ENCODE peak calls at places on chromosome 14, in ten cellular contexts. I is osteoblast, V is cardiac fibroblast, J is AG04450, Z is endothelial cell of umbilical vein, C is lower leg skin, H is IMR-90, P is stomach, Q is WERI-Rb-1, M is GM12865. R is an unnamed sample.

GRCh38 chr14:76773188-76773885 is 12.1 kb downstream of the VASH1 start:
- DNase-seq in I (peak), V (peak), J (peak), Z (peak), C (peak), H (peak), P (no peak), Q (no peak), M (no peak), R (peak)

GRCh38 chr14:71243697-71244096 is 336.4 kb downstream of the PCNX1 start:
- DNase-seq in I (peak), V (peak), J (peak), Z (no peak), C (no peak), H (peak), P (no peak), Q (no peak), M (no peak), R (no peak)

GRCh38 chr14:103271189-103271588 is 62.8 kb upstream of the EIF5 start:
- DNase-seq in I (no peak), V (no peak), J (no peak), Z (no peak), C (no peak), H (no peak), P (no peak), Q (no peak), M (no peak), R (no peak)

GRCh38 chr14:35342160-35343010 is 50.2 kb downstream of the PSMA6 start:
- DNase-seq in I (no peak), V (peak), J (no peak), Z (no peak), C (peak), H (peak), P (peak), Q (no peak), M (no peak), R (no peak)

GRCh38 chr14:87108726-87109125 is 884.3 kb downstream of the GALC start:
- DNase-seq in I (no peak), V (peak), J (peak), Z (no peak), C (no peak), H (peak), P (no peak), Q (no peak), M (no peak), R (no peak)

GRCh38 chr14:51676549-51676948 is 24.8 kb downstream of the FRMD6 start:
- DNase-seq in I (no peak), V (peak), J (no peak), Z (no peak), C (no peak), H (no peak), P (no peak), Q (no peak), M (no peak), R (no peak)

GRCh38 chr14:68785817-68786490 is 6.9 kb downstream of the ZFP36L1 start:
- DNase-seq in I (peak), V (peak), J (no peak), Z (peak), C (peak), H (no peak), P (peak), Q (no peak), M (peak), R (no peak)

GRCh38 chr14:73655851-73656250 is 11.1 kb downstream of the DNAL1 start:
- DNase-seq in I (no peak), V (no peak), J (no peak), Z (no peak), C (no peak), H (no peak), P (no peak), Q (no peak), M (no peak), R (no peak)

GRCh38 chr14:33720388-33720787 is 230.5 kb downstream of the EGLN3 start:
- DNase-seq in I (no peak), V (no peak), J (no peak), Z (no peak), C (no peak), H (no peak), P (no peak), Q (no peak), M (no peak), R (no peak)

GRCh38 chr14:33714527-33715222 is 236.2 kb downstream of the EGLN3 start:
- DNase-seq in I (peak), V (peak), J (no peak), Z (peak), C (no peak), H (no peak), P (no peak), Q (no peak), M (no peak), R (no peak)

GRCh38 chr14:33716921-33717320 is 234.0 kb downstream of the EGLN3 start:
- DNase-seq in I (no peak), V (no peak), J (no peak), Z (no peak), C (no peak), H (no peak), P (no peak), Q (no peak), M (no peak), R (no peak)

GRCh38 chr14:33715223-33715528 is 235.7 kb downstream of the EGLN3 start:
- DNase-seq in I (no peak), V (no peak), J (no peak), Z (no peak), C (no peak), H (no peak), P (no peak), Q (no peak), M (no peak), R (no peak)

GRCh38 chr14:33717866-33718265 is 233.0 kb downstream of the EGLN3 start:
- DNase-seq in I (no peak), V (no peak), J (no peak), Z (no peak), C (no peak), H (no peak), P (no peak), Q (no peak), M (no peak), R (no peak)
- H3K4me3 ChIP-seq in I (no peak), V (no peak), J (no peak), Z (no peak), C (no peak), H (no peak), P (no peak), Q (no peak), M (no peak), R (no peak)

GRCh38 chr14:59120931-59121330 is 67.5 kb upstream of the DAAM1 start:
- DNase-seq in I (no peak), V (no peak), J (no peak), Z (no peak), C (no peak), H (no peak), P (no peak), Q (no peak), M (no peak), R (no peak)

GRCh38 chr14:59123526-59123925 is 64.9 kb upstream of the DAAM1 start:
- DNase-seq in I (no peak), V (peak), J (no peak), Z (no peak), C (no peak), H (peak), P (no peak), Q (no peak), M (no peak), R (no peak)

GRCh38 chr14:59118171-59118570 is 70.3 kb upstream of the DAAM1 start:
- DNase-seq in I (no peak), V (no peak), J (no peak), Z (no peak), C (no peak), H (no peak), P (no peak), Q (no peak), M (no peak), R (no peak)

GRCh38 chr14:59116984-59117415 is 71.5 kb upstream of the DAAM1 start:
- DNase-seq in I (no peak), V (no peak), J (no peak), Z (no peak), C (no peak), H (peak), P (no peak), Q (no peak), M (peak), R (no peak)

DNA sequence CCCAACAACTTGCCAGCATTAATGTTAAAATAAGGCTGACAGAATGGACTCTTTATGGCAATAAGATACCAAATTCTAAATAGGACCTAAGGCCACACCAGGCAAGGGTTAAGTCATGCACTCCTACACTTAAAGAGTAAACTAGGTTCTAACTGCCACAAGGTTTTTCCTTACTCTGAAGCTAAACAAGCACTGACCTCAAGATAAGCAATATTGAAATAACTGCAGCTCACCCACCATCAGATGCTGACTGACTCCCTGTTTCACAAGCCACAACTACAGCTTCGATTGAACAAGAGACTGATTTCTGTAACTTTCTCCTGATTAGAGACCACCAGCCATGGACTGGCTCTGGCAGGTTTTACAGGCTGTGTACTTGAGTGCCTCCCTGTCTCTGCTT is 70.7 kb upstream of the DAAM1 start:
- DNase-seq in I (no peak), V (no peak), J (no peak), Z (no peak), C (no peak), H (peak), P (no peak), Q (no peak), M (no peak), R (no peak)
- H3K4me3 ChIP-seq in I (no peak), V (no peak), J (no peak), Z (no peak), C (no peak), H (no peak), P (no peak), Q (no peak), M (no peak), R (no peak)

DNA sequence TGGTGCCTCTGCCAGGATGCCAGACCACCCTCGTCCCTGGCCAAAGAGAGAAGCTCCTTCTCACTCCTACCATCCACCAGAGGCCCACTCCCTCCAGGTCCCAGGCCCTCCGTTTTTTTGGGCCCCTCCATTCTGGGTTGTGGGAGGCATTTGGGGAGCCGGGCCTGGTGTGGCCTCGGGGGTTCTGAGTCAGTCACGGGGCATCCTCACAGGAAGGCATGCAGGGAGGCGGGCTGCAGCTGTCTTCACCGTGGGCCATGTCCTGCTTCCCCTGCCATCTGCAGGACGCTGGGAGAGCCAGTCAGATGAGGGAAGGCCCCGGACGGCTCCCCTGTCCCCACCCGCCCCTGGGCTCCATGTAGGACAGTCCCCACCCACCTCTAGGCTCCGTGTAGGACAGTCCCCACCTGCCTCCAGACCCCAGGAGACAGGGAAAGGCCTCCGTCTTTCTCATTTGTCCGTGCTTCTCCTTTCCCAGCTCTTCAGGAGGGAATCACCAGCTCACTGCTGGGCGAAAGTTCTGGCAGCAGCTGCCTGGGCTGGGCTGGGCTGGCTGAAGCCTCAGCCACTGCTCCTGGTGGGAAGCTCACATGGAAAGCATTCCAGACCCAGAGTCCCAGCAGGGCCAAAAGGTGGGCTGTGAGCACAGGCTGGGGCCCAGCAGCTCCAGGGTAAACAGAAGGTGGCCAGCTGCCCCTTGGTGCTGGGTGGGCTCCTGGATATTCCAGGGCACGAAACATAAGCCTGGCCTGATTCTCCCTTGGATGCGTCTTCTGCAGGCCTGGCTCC is 217.8 kb downstream of the KIF26A start:
- DNase-seq in I (no peak), V (no peak), J (no peak), Z (no peak), C (no peak), H (no peak), P (no peak), Q (peak), M (no peak), R (no peak)
- H3K4me3 ChIP-seq in I (no peak), V (no peak), J (no peak), Z (no peak), C (no peak), H (no peak), P (no peak), Q (no peak), M (no peak), R (no peak)

DNA sequence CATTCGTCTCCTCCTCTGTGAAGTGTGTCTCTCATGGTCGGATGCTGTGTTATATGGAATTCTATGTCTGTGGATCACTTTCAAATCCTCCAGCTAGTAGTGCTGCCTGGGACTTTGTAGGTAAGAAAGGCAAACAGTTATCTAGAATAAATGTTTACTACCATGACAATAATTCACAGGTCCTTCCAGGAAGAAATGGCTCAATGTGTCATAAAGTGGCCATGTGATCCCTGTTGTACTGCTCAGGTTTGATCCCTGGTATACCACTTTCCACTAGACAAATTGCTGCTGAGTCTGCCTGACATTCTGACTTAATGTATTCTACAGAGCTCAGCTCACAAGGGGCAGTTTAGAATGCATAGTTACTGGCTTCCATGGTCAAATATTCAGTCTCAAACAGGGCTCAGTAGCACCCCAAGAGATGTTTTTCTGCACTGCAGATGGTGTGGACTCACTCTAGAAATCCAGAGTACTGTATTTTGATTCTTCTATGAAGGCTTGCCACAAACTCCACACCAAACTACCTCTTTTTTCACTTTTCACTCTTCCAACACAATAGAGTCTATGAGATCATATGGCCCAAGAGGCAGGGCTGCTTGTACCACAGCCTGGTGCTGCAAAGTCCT is 21.8 kb downstream of the TSHR start:
- DNase-seq in I (no peak), V (no peak), J (no peak), Z (no peak), C (no peak), H (no peak), P (no peak), Q (no peak), M (no peak), R (no peak)
- H3K4me3 ChIP-seq in I (no peak), V (no peak), J (no peak), Z (no peak), C (no peak), H (no peak), P (no peak), Q (no peak), M (no peak), R (no peak)